ENCODE peak calls at places on chromosome 10, in seven cellular contexts. P, M, Y, V, B, G and R are unnamed samples. For H3K4me1, the result is how much of the 10 kb centered on the place peaks cover.

GRCh38 chr10:116800356-116800929 is 48.9 kb upstream of the ENO4 start:
- DNase-seq in P (no peak), M (no peak), Y (no peak), V (no peak), B (peak), G (no peak), R (no peak)

GRCh38 chr10:112654794-112655193 is 207.8 kb downstream of the VTI1A start:
- DNase-seq in P (no peak), M (no peak), Y (no peak), V (no peak), B (no peak), G (no peak), R (no peak)

GRCh38 chr10:30002438-30003266 is 56.7 kb downstream of the JCAD start:
- DNase-seq in P (peak), M (peak), Y (peak), V (peak), B (peak), G (peak), R (peak)

GRCh38 chr10:114304566-114305421 is 65.7 kb downstream of the VWA2 start:
- DNase-seq in P (no peak), M (peak), Y (peak), V (peak), B (no peak), G (peak), R (peak)

GRCh38 chr10:6135039-6135438 is 46.2 kb downstream of the RBM17 start:
- DNase-seq in P (no peak), M (no peak), Y (no peak), V (no peak), B (no peak), G (no peak), R (no peak)

GRCh38 chr10:122206471-122207065 is 64.5 kb upstream of the BTBD16 start:
- DNase-seq in P (peak), M (no peak), Y (no peak), V (no peak), B (no peak), G (no peak), R (no peak)

GRCh38 chr10:123451607-123452245 is 214.4 kb upstream of the GPR26 start:
- DNase-seq in P (no peak), M (no peak), Y (no peak), V (no peak), B (no peak), G (no peak), R (no peak)

GRCh38 chr10:43137701-43137970 is 609 bp upstream of the CSGALNACT2 start:
- DNase-seq in P (peak), M (peak), Y (peak), V (peak), B (no peak), G (peak), R (peak)

GRCh38 chr10:103845983-103846382 is 9.4 kb downstream of the SH3PXD2A start:
- DNase-seq in P (no peak), M (no peak), Y (no peak), V (no peak), B (no peak), G (peak), R (no peak)

GRCh38 chr10:70693619-70694286 is 21.4 kb downstream of the ADAMTS14 start:
- DNase-seq in P (peak), M (peak), Y (peak), V (no peak), B (no peak), G (no peak), R (peak)

GRCh38 chr10:24415455-24416169 is 206.7 kb downstream of the KIAA1217 start:
- DNase-seq in P (peak), M (peak), Y (peak), V (peak), B (peak), G (peak), R (peak)

DNA sequence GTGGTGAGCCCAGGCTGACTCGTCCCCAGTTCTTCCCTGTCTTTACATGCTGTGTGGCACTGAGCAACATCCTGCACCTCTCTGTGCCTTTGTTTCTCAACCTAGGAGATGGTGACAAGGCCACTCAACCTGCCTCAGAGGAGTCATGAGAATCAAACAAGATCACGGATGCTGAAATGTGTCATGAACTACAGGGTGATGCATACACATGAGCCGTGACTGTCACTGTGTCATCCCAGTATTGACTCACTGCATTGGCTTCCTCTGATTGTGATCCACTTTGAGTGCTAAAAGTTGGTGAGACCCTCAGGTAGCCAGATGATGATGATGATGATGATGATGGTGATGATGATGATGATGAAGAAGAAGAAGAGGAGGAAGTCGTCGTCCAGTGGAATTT is 11.5 kb downstream of the C10orf71 start:
- DNase-seq in P (no peak), M (no peak), Y (no peak), V (peak), B (no peak), G (no peak), R (no peak)
- H3K4me1 ChIP-seq in P (under half), M (under half), Y (under half), V (under half), B (under half), G (under half), R (under half)

GRCh38 chr10:4678023-4678950 is 147.7 kb upstream of the AKR1E2 start:
- DNase-seq in P (peak), M (no peak), Y (no peak), V (peak), B (no peak), G (no peak), R (peak)

GRCh38 chr10:4678951-4679671 is 146.9 kb upstream of the AKR1E2 start:
- DNase-seq in P (no peak), M (no peak), Y (peak), V (no peak), B (no peak), G (no peak), R (no peak)

GRCh38 chr10:4673279-4674040 is 152.5 kb upstream of the AKR1E2 start:
- DNase-seq in P (no peak), M (no peak), Y (no peak), V (no peak), B (no peak), G (no peak), R (no peak)

GRCh38 chr10:4676566-4676965 is 149.4 kb upstream of the AKR1E2 start:
- DNase-seq in P (no peak), M (no peak), Y (no peak), V (peak), B (no peak), G (no peak), R (no peak)

DNA sequence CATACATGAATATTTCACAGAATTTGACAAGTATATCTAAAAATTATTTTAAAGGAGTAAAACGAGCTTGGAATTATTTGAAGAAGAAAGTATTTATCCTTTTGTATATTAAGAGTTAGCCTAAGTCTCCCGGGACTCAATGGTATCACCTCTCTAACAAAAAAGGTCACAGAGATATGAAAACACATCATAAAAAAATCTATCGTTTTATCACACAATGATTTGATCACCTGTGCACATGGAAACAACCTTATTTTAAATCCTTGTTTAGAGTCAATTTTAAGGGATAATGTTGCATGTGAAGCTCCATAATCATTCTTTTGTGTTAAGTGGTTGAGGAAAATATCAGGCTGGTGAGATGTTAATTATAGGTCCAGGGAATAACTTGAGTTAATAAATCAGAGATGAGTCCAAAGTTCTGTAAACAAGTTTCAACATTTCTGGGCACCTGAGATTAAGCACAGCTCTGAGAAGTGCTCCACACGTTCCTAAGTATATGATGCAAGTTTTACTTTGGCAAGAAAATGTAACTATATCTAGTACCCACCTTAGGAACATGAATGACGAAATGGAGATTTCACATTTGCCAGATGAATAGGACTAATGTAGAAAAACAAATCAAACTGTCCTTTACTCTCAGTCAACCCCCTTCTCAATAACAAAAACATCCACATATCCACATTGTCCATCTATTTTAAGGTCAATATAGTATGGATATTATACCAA is 148.5 kb upstream of the AKR1E2 start:
- DNase-seq in P (peak), M (no peak), Y (no peak), V (peak), B (no peak), G (no peak), R (no peak)
- H3K27ac ChIP-seq in P (peak), M (no peak), Y (no peak), V (peak), B (peak), G (peak), R (no peak)

GRCh38 chr10:61992683-61993629 is 91.5 kb downstream of the ARID5B start:
- DNase-seq in P (peak), M (peak), Y (peak), V (peak), B (peak), G (no peak), R (no peak)
- H3K4me3 ChIP-seq in P (peak), M (no peak), Y (no peak), V (no peak), B (peak), G (peak), R (no peak)

GRCh38 chr10:96225119-96225518 is 46.2 kb downstream of the BLNK start:
- DNase-seq in P (no peak), M (no peak), Y (no peak), V (no peak), B (no peak), G (no peak), R (no peak)

GRCh38 chr10:96228408-96229019 is 42.9 kb downstream of the BLNK start:
- DNase-seq in P (no peak), M (no peak), Y (no peak), V (no peak), B (no peak), G (no peak), R (no peak)

GRCh38 chr10:96229568-96230030 is 41.8 kb downstream of the BLNK start:
- DNase-seq in P (peak), M (peak), Y (peak), V (peak), B (peak), G (peak), R (peak)

GRCh38 chr10:96230527-96230926 is 40.8 kb downstream of the BLNK start:
- DNase-seq in P (no peak), M (no peak), Y (no peak), V (no peak), B (no peak), G (no peak), R (no peak)

DNA sequence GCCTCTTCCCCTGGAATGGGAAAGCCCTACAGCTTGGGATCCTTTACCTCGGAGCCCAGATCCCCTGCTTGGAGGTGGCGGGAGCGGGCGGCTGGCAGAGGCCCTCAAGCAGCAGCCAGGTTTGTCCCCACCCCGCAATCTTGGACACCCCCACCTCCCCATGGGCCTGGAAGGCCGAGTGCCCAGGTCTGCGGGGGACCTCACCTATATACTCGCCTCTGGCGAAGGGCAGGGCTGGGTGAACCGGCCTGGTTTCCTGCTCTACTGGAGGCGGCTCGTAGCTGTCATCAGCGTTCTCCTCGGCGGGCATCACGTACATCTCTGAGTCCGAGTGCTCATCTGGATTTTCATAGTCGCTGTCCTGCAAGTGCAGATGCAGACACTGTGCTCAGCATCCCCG is 44.2 kb downstream of the BLNK start:
- DNase-seq in P (no peak), M (no peak), Y (no peak), V (no peak), B (no peak), G (no peak), R (no peak)
- H3K4me1 ChIP-seq in P (under half), M (under half), Y (under half), V (under half), B (under half), G (under half), R (under half)

GRCh38 chr10:974038-974784 is 14.0 kb upstream of the GTPBP4 start:
- DNase-seq in P (peak), M (no peak), Y (no peak), V (no peak), B (no peak), G (no peak), R (peak)
- H3K27ac ChIP-seq in P (no peak), M (no peak), Y (no peak), V (no peak), B (no peak), G (no peak), R (peak)

GRCh38 chr10:72007246-72007892 is 43.2 kb downstream of the CHST3 start:
- DNase-seq in P (no peak), M (peak), Y (peak), V (no peak), B (no peak), G (no peak), R (peak)

GRCh38 chr10:72010234-72010992 is 46.2 kb downstream of the CHST3 start:
- DNase-seq in P (no peak), M (no peak), Y (no peak), V (no peak), B (no peak), G (no peak), R (peak)

GRCh38 chr10:72009430-72010081 is 45.4 kb downstream of the CHST3 start:
- DNase-seq in P (peak), M (peak), Y (peak), V (no peak), B (peak), G (peak), R (peak)

GRCh38 chr10:72009062-72009429 is 44.9 kb downstream of the CHST3 start:
- DNase-seq in P (no peak), M (no peak), Y (no peak), V (no peak), B (no peak), G (no peak), R (no peak)

DNA sequence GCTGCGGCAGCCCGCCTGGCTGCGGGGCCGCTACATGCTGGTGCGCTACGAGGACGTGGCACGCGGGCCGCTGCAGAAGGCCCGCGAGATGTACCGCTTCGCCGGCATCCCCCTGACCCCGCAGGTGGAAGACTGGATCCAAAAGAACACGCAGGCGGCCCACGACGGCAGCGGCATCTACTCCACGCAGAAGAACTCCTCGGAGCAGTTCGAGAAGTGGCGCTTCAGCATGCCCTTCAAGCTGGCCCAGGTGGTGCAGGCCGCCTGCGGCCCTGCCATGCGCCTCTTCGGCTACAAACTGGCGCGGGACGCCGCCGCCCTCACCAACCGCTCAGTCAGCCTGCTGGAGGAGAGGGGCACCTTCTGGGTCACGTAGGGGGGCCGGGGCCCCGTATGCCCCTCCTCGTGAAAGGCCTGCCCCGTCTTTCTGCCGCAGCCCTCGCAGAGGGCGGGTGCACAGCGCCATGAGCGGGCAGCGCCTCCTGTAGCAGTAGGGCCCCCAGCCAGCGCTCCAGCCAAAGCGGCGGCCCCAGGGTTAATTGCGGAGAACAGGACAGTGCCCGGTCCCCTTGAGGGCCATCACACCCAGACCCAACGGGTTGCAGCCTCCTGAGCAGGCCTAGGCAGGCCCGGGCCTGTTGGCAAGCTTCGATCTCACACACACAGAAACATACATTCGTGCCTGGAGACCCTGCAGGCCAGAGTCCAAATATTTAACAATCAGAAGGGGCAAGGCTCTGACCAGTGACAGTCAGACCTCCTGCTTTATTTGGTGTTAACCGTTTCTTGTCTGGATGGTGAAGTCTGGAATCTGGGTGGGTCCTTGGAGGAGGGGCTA is 44.1 kb downstream of the CHST3 start:
- DNase-seq in P (no peak), M (no peak), Y (no peak), V (no peak), B (no peak), G (no peak), R (no peak)
- H3K4me3 ChIP-seq in P (no peak), M (no peak), Y (peak), V (no peak), B (no peak), G (no peak), R (no peak)

GRCh38 chr10:107434201-107434600 is 269.7 kb upstream of the SORCS1 start:
- DNase-seq in P (no peak), M (no peak), Y (no peak), V (no peak), B (no peak), G (no peak), R (no peak)
- H3K4me1 ChIP-seq in P (under half), M (under half), Y (under half), V (under half), B (under half), G (under half), R (under half)